ENCODE peak calls at places on chromosomes 2 and 18, in six cellular contexts. One of them, this sample, is unnamed.

GRCh38 chr2:203583696-203584095 is 48.6 kb upstream of the RAPH1 start:
- DNase-seq in A549: peak; percentile 19
- DNase-seq in coronary artery: no peak
- DNase-seq in CD4-positive, alpha-beta memory T cell: no peak
- DNase-seq in ovary: no peak
- DNase-seq in HCT116: no peak
- DNase-seq in this sample: peak; percentile 49

GRCh38 chr2:30149513-30149912 is 2.7 kb downstream of the YPEL5 start:
- DNase-seq in A549: no peak
- DNase-seq in coronary artery: no peak
- DNase-seq in CD4-positive, alpha-beta memory T cell: no peak
- DNase-seq in ovary: no peak
- DNase-seq in HCT116: no peak
- DNase-seq in this sample: no peak

GRCh38 chr2:168518555-168519066 is 62.5 kb downstream of the CERS6 start:
- DNase-seq in A549: no peak
- DNase-seq in coronary artery: no peak
- DNase-seq in CD4-positive, alpha-beta memory T cell: no peak
- DNase-seq in ovary: no peak
- DNase-seq in HCT116: no peak
- DNase-seq in this sample: no peak

GRCh38 chr2:223735659-223736244 is 101.6 kb downstream of the AP1S3 start:
- DNase-seq in A549: no peak
- DNase-seq in coronary artery: no peak
- DNase-seq in CD4-positive, alpha-beta memory T cell: no peak
- DNase-seq in ovary: no peak
- DNase-seq in HCT116: no peak
- DNase-seq in this sample: peak; percentile 79

GRCh38 chr2:128319773-128320608 is 1.3 kb upstream of the HS6ST1 start:
- DNase-seq in A549: no peak
- DNase-seq in coronary artery: peak; percentile 73
- DNase-seq in CD4-positive, alpha-beta memory T cell: no peak
- DNase-seq in ovary: peak; percentile 48
- DNase-seq in HCT116: no peak
- DNase-seq in this sample: no peak

GRCh38 chr2:143930891-143931290 is 589.0 kb downstream of the ZEB2 start:
- DNase-seq in A549: no peak
- DNase-seq in coronary artery: no peak
- DNase-seq in CD4-positive, alpha-beta memory T cell: no peak
- DNase-seq in ovary: no peak
- DNase-seq in HCT116: no peak
- DNase-seq in this sample: no peak

GRCh38 chr2:101679037-101679726 is 18.3 kb upstream of the MAP4K4 start:
- DNase-seq in A549: no peak
- DNase-seq in coronary artery: no peak
- DNase-seq in CD4-positive, alpha-beta memory T cell: no peak
- DNase-seq in ovary: no peak
- DNase-seq in HCT116: no peak
- DNase-seq in this sample: no peak

GRCh38 chr2:82259551-82259950 is 1955.0 kb upstream of the LRRTM1 start:
- DNase-seq in A549: no peak
- DNase-seq in coronary artery: no peak
- DNase-seq in CD4-positive, alpha-beta memory T cell: no peak
- DNase-seq in ovary: no peak
- DNase-seq in HCT116: no peak
- DNase-seq in this sample: no peak

GRCh38 chr2:32051836-32052439 is 11.4 kb upstream of the SPAST start:
- DNase-seq in A549: no peak
- DNase-seq in coronary artery: no peak
- DNase-seq in CD4-positive, alpha-beta memory T cell: no peak
- DNase-seq in ovary: no peak
- DNase-seq in HCT116: no peak
- DNase-seq in this sample: no peak

GRCh38 chr2:113711857-113712256 is 44.6 kb downstream of the SLC35F5 start:
- DNase-seq in A549: no peak
- DNase-seq in coronary artery: no peak
- DNase-seq in CD4-positive, alpha-beta memory T cell: no peak
- DNase-seq in ovary: no peak
- DNase-seq in HCT116: no peak
- DNase-seq in this sample: no peak

GRCh38 chr18:6605115-6605869 is 124.2 kb upstream of the ARHGAP28 start:
- DNase-seq in A549: no peak
- DNase-seq in coronary artery: no peak
- DNase-seq in CD4-positive, alpha-beta memory T cell: no peak
- DNase-seq in ovary: no peak
- DNase-seq in HCT116: no peak
- DNase-seq in this sample: no peak

GRCh38 chr2:48483916-48484315 is 46.0 kb upstream of the STON1 start:
- DNase-seq in A549: no peak
- DNase-seq in coronary artery: no peak
- DNase-seq in CD4-positive, alpha-beta memory T cell: no peak
- DNase-seq in ovary: no peak
- DNase-seq in HCT116: no peak
- DNase-seq in this sample: peak; percentile 14

GRCh38 chr2:223538920-223539440 is 63.2 kb downstream of the SCG2 start:
- DNase-seq in A549: no peak
- DNase-seq in coronary artery: no peak
- DNase-seq in CD4-positive, alpha-beta memory T cell: no peak
- DNase-seq in ovary: no peak
- DNase-seq in HCT116: no peak
- DNase-seq in this sample: no peak

GRCh38 chr2:212145111-212145510 is 393.5 kb downstream of the ERBB4 start:
- DNase-seq in A549: no peak
- DNase-seq in coronary artery: no peak
- DNase-seq in CD4-positive, alpha-beta memory T cell: no peak
- DNase-seq in ovary: no peak
- DNase-seq in HCT116: no peak
- DNase-seq in this sample: no peak

GRCh38 chr2:209619782-209620181 is 151.8 kb upstream of the UNC80 start:
- DNase-seq in A549: no peak
- DNase-seq in coronary artery: no peak
- DNase-seq in CD4-positive, alpha-beta memory T cell: no peak
- DNase-seq in ovary: no peak
- DNase-seq in HCT116: no peak
- DNase-seq in this sample: no peak

GRCh38 chr2:187500585-187501359 is 52.7 kb upstream of the CALCRL start:
- DNase-seq in A549: peak; percentile 94
- DNase-seq in coronary artery: no peak
- DNase-seq in CD4-positive, alpha-beta memory T cell: no peak
- DNase-seq in ovary: no peak
- DNase-seq in HCT116: peak; percentile 23
- DNase-seq in this sample: no peak

GRCh38 chr18:398866-399637 is 101.4 kb downstream of the COLEC12 start:
- DNase-seq in A549: no peak
- DNase-seq in coronary artery: no peak
- DNase-seq in CD4-positive, alpha-beta memory T cell: no peak
- DNase-seq in ovary: no peak
- DNase-seq in HCT116: no peak
- DNase-seq in this sample: no peak

GRCh38 chr2:17879137-17879912 is 858 bp downstream of the KCNS3 start:
- DNase-seq in A549: peak; percentile 77
- DNase-seq in coronary artery: peak; percentile 82
- DNase-seq in CD4-positive, alpha-beta memory T cell: no peak
- DNase-seq in ovary: no peak
- DNase-seq in HCT116: peak; percentile 73
- DNase-seq in this sample: peak; percentile 18

GRCh38 chr2:17876590-17876989 is 1.9 kb upstream of the KCNS3 start:
- DNase-seq in A549: no peak
- DNase-seq in coronary artery: no peak
- DNase-seq in CD4-positive, alpha-beta memory T cell: no peak
- DNase-seq in ovary: no peak
- DNase-seq in HCT116: no peak
- DNase-seq in this sample: no peak

GRCh38 chr2:17878222-17879136 is at the start of gene KCNS3:
- DNase-seq in A549: peak; percentile 23
- DNase-seq in coronary artery: no peak
- DNase-seq in CD4-positive, alpha-beta memory T cell: no peak
- DNase-seq in ovary: no peak
- DNase-seq in HCT116: no peak
- DNase-seq in this sample: no peak

GRCh38 chr2:17879913-17880274 is 1.4 kb downstream of the KCNS3 start:
- DNase-seq in A549: no peak
- DNase-seq in coronary artery: no peak
- DNase-seq in CD4-positive, alpha-beta memory T cell: no peak
- DNase-seq in ovary: no peak
- DNase-seq in HCT116: no peak
- DNase-seq in this sample: no peak

GRCh38 chr2:17877811-17878221 is 651 bp upstream of the KCNS3 start:
- DNase-seq in A549: no peak
- DNase-seq in coronary artery: no peak
- DNase-seq in CD4-positive, alpha-beta memory T cell: no peak
- DNase-seq in ovary: no peak
- DNase-seq in HCT116: no peak
- DNase-seq in this sample: no peak
- H3K27ac ChIP-seq in A549: peak overlapping the region; percentile 24
- H3K27ac ChIP-seq in coronary artery: no peak overlapping the region
- H3K27ac ChIP-seq in CD4-positive, alpha-beta memory T cell: no peak overlapping the region
- H3K27ac ChIP-seq in ovary: no peak overlapping the region
- H3K27ac ChIP-seq in HCT116: no peak overlapping the region
- H3K27ac ChIP-seq in this sample: no peak overlapping the region

DNA sequence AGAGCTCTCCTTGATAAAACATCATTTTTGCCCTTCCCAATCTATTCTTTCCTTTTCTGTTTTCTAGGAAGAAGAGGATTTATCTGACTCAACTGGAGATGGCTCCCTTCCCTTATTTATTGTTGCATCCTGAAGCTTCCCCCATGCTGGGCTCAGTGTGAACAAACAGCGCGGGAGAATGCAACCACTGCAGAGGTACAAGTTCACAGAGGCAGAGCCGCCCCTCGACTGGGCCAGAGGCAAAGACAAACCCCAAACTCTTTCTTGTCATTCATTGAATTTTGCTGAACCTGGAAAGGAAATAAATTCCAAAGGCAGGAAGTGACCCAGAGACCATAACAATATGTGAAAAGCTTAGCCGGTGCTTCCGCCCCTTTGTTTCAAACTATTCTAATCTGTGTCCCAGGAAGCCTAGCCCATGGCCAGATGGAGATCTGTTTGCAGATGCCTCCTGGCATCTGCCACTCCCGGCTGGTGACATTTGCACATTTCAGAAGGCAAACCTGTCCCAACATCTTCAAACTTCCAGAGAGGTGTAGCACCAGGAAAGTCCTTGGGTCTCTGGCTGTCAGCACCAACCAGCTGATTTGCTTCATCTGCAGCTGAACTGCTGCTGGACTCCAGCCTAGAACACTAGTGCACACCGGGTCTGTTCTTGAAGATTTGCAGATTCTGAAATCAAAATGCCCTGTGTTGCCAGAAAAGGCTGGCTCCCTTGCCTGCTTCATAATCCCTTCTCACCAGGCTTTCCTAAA is 79.4 kb upstream of the MAP4K3 start:
- DNase-seq in A549: no peak
- DNase-seq in coronary artery: no peak
- DNase-seq in CD4-positive, alpha-beta memory T cell: no peak
- DNase-seq in ovary: no peak
- DNase-seq in HCT116: no peak
- DNase-seq in this sample: no peak
- H3K27ac ChIP-seq in A549: peak overlapping the region; percentile 11
- H3K27ac ChIP-seq in coronary artery: no peak overlapping the region
- H3K27ac ChIP-seq in CD4-positive, alpha-beta memory T cell: no peak overlapping the region
- H3K27ac ChIP-seq in ovary: no peak overlapping the region
- H3K27ac ChIP-seq in HCT116: no peak overlapping the region
- H3K27ac ChIP-seq in this sample: no peak overlapping the region

DNA sequence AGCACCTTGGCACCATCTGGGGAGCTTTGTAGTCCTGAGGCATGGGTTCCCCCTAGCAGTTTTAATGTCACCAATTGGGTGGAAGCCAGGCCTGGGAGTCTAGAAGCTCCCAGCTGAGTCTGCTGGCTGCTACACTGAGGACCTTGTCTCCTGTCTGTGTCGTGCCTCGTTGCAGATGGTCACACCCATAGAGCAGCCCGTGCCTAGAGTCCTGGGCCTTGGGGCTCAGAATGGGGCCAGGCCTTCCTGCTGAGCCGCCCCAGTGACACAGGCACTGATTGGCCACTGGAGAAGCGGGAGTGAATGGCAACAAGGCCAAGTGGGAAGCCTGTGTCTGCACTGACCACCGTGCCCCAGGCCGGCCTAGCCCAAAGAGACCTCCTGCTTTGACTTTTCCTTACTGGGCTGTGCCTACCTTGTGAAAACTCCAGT is 113.2 kb downstream of the SH3RF3 start:
- DNase-seq in A549: no peak
- DNase-seq in coronary artery: no peak
- DNase-seq in CD4-positive, alpha-beta memory T cell: no peak
- DNase-seq in ovary: no peak
- DNase-seq in HCT116: no peak
- DNase-seq in this sample: no peak
- H3K27ac ChIP-seq in A549: no peak overlapping the region
- H3K27ac ChIP-seq in coronary artery: peak overlapping the region; percentile 86
- H3K27ac ChIP-seq in CD4-positive, alpha-beta memory T cell: no peak overlapping the region
- H3K27ac ChIP-seq in ovary: peak overlapping the region; percentile 51
- H3K27ac ChIP-seq in HCT116: no peak overlapping the region
- H3K27ac ChIP-seq in this sample: peak overlapping the region; percentile 60

DNA sequence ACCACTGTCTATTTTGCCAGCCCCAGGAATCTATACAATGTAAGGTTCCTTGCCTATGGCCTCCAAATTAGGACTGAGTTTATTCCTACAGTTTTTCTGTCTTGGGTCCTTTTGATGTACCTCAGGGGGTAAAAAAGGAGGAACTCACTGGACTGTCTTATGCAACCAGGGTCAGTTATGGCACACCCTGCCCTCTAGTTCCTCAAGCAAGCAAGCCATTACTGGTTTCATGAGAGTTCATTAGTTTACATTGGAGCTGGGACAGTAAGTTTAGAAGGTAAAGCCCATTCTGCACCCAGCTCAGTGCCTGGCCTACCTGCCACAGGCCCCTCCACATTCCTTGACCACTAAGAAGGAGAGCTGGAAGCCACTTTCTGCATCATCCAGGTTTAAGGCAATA is 68.7 kb upstream of the WIPF1 start:
- DNase-seq in A549: no peak
- DNase-seq in coronary artery: no peak
- DNase-seq in CD4-positive, alpha-beta memory T cell: no peak
- DNase-seq in ovary: no peak
- DNase-seq in HCT116: no peak
- DNase-seq in this sample: no peak
- H3K27ac ChIP-seq in A549: no peak overlapping the region
- H3K27ac ChIP-seq in coronary artery: no peak overlapping the region
- H3K27ac ChIP-seq in CD4-positive, alpha-beta memory T cell: no peak overlapping the region
- H3K27ac ChIP-seq in ovary: no peak overlapping the region
- H3K27ac ChIP-seq in HCT116: no peak overlapping the region
- H3K27ac ChIP-seq in this sample: no peak overlapping the region